ENCODE peak calls at places on chromosome 11, in seven cellular contexts. One of them, this sample, is unnamed.

GRCh38 chr11:107591446-107592236 is 694 bp downstream of the ELMOD1 start:
- DNase-seq in tibial artery: no peak
- DNase-seq in A549: peak; percentile 10
- DNase-seq in neural progenitor cell: peak; percentile 68
- DNase-seq in iPS DF 6.9: no peak
- DNase-seq in neuronal stem cell: peak; percentile 29
- DNase-seq in lower lobe of right lung: no peak
- DNase-seq in this sample: peak; percentile 72

GRCh38 chr11:2690596-2691354 is 9.0 kb downstream of the KCNQ1OT1 start:
- DNase-seq in tibial artery: peak; percentile 11
- DNase-seq in A549: no peak
- DNase-seq in neural progenitor cell: no peak
- DNase-seq in iPS DF 6.9: no peak
- DNase-seq in neuronal stem cell: no peak
- DNase-seq in lower lobe of right lung: no peak
- DNase-seq in this sample: no peak

GRCh38 chr11:129374081-129374992 is 1.3 kb upstream of the BARX2 start:
- DNase-seq in tibial artery: no peak
- DNase-seq in A549: no peak
- DNase-seq in neural progenitor cell: peak; percentile 58
- DNase-seq in iPS DF 6.9: no peak
- DNase-seq in neuronal stem cell: peak; percentile 24
- DNase-seq in lower lobe of right lung: no peak
- DNase-seq in this sample: no peak

GRCh38 chr11:82718307-82718706 is 15.4 kb downstream of the FAM181B start:
- DNase-seq in tibial artery: no peak
- DNase-seq in A549: peak; percentile 61
- DNase-seq in neural progenitor cell: peak; percentile 80
- DNase-seq in iPS DF 6.9: no peak
- DNase-seq in neuronal stem cell: peak; percentile 57
- DNase-seq in lower lobe of right lung: no peak
- DNase-seq in this sample: no peak

GRCh38 chr11:10398525-10398924 is 56.5 kb upstream of the AMPD3 start:
- DNase-seq in tibial artery: no peak
- DNase-seq in A549: no peak
- DNase-seq in neural progenitor cell: no peak
- DNase-seq in iPS DF 6.9: no peak
- DNase-seq in neuronal stem cell: no peak
- DNase-seq in lower lobe of right lung: peak; percentile 52
- DNase-seq in this sample: peak; percentile 81

GRCh38 chr11:107494036-107494435 is 36.4 kb upstream of the CWF19L2 start:
- DNase-seq in tibial artery: no peak
- DNase-seq in A549: no peak
- DNase-seq in neural progenitor cell: no peak
- DNase-seq in iPS DF 6.9: no peak
- DNase-seq in neuronal stem cell: no peak
- DNase-seq in lower lobe of right lung: no peak
- DNase-seq in this sample: no peak

GRCh38 chr11:94794287-94795168 is 26.4 kb downstream of the AMOTL1 start:
- DNase-seq in tibial artery: peak; percentile 72
- DNase-seq in A549: no peak
- DNase-seq in neural progenitor cell: no peak
- DNase-seq in iPS DF 6.9: no peak
- DNase-seq in neuronal stem cell: no peak
- DNase-seq in lower lobe of right lung: peak; percentile 66
- DNase-seq in this sample: no peak

GRCh38 chr11:76658231-76658630 is 12.3 kb downstream of the LRRC32 start:
- DNase-seq in tibial artery: peak; percentile 50
- DNase-seq in A549: no peak
- DNase-seq in neural progenitor cell: no peak
- DNase-seq in iPS DF 6.9: no peak
- DNase-seq in neuronal stem cell: no peak
- DNase-seq in lower lobe of right lung: no peak
- DNase-seq in this sample: no peak

GRCh38 chr11:37786214-37786755 is 1188.2 kb upstream of the RAG2 start:
- DNase-seq in tibial artery: no peak
- DNase-seq in A549: no peak
- DNase-seq in neural progenitor cell: no peak
- DNase-seq in iPS DF 6.9: no peak
- DNase-seq in neuronal stem cell: no peak
- DNase-seq in lower lobe of right lung: no peak
- DNase-seq in this sample: no peak

GRCh38 chr11:69010964-69011623 is 2.0 kb downstream of the MRGPRF start:
- DNase-seq in tibial artery: peak; percentile 93
- DNase-seq in A549: no peak
- DNase-seq in neural progenitor cell: peak; percentile 91
- DNase-seq in iPS DF 6.9: no peak
- DNase-seq in neuronal stem cell: peak; percentile 67
- DNase-seq in lower lobe of right lung: peak; percentile 63
- DNase-seq in this sample: peak; percentile 83

GRCh38 chr11:36229091-36229490 is 60.1 kb downstream of the COMMD9 start:
- DNase-seq in tibial artery: no peak
- DNase-seq in A549: no peak
- DNase-seq in neural progenitor cell: no peak
- DNase-seq in iPS DF 6.9: no peak
- DNase-seq in neuronal stem cell: no peak
- DNase-seq in lower lobe of right lung: no peak
- DNase-seq in this sample: no peak

GRCh38 chr11:36234825-36235224 is 54.4 kb downstream of the COMMD9 start:
- DNase-seq in tibial artery: no peak
- DNase-seq in A549: no peak
- DNase-seq in neural progenitor cell: no peak
- DNase-seq in iPS DF 6.9: no peak
- DNase-seq in neuronal stem cell: no peak
- DNase-seq in lower lobe of right lung: no peak
- DNase-seq in this sample: no peak

GRCh38 chr11:36233226-36233625 is 56.0 kb downstream of the COMMD9 start:
- DNase-seq in tibial artery: no peak
- DNase-seq in A549: no peak
- DNase-seq in neural progenitor cell: no peak
- DNase-seq in iPS DF 6.9: no peak
- DNase-seq in neuronal stem cell: no peak
- DNase-seq in lower lobe of right lung: no peak
- DNase-seq in this sample: no peak

GRCh38 chr11:36228689-36229088 is 60.5 kb downstream of the COMMD9 start:
- DNase-seq in tibial artery: peak; percentile 69
- DNase-seq in A549: no peak
- DNase-seq in neural progenitor cell: no peak
- DNase-seq in iPS DF 6.9: no peak
- DNase-seq in neuronal stem cell: no peak
- DNase-seq in lower lobe of right lung: no peak
- DNase-seq in this sample: no peak

DNA sequence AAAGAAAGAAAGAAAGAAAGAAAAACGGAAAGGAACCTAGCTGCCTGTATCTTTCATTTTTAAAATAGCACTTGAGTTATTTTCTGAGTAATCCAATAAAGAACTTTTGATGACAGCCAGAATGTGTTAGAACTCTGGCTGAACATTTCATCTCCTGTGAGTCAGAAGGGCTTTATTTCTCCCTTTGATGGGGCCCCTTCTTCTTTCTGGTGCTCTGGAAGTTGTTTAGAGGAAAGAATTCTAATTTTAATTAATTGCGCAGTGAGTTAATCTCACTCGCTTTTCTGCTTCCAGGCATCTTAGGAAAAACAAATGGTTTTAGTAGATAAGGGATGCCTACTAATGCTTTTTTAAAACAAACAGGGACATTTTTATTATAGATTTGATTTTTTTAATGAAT is 57.9 kb downstream of the COMMD9 start:
- DNase-seq in tibial artery: no peak
- DNase-seq in A549: no peak
- DNase-seq in neural progenitor cell: no peak
- DNase-seq in iPS DF 6.9: no peak
- DNase-seq in neuronal stem cell: no peak
- DNase-seq in lower lobe of right lung: no peak
- DNase-seq in this sample: no peak
- H3K4me3 ChIP-seq in tibial artery: no peak overlapping the region
- H3K4me3 ChIP-seq in A549: no peak overlapping the region
- H3K4me3 ChIP-seq in neural progenitor cell: no peak overlapping the region
- H3K4me3 ChIP-seq in iPS DF 6.9: no peak overlapping the region
- H3K4me3 ChIP-seq in neuronal stem cell: no peak overlapping the region
- H3K4me3 ChIP-seq in lower lobe of right lung: no peak overlapping the region
- H3K4me3 ChIP-seq in this sample: no peak overlapping the region

GRCh38 chr11:75317446-75318122 is 33.9 kb downstream of the ARRB1 start:
- DNase-seq in tibial artery: no peak
- DNase-seq in A549: no peak
- DNase-seq in neural progenitor cell: no peak
- DNase-seq in iPS DF 6.9: no peak
- DNase-seq in neuronal stem cell: no peak
- DNase-seq in lower lobe of right lung: peak; percentile 32
- DNase-seq in this sample: no peak
- H3K27ac ChIP-seq in tibial artery: no peak overlapping the region
- H3K27ac ChIP-seq in A549: no peak overlapping the region
- H3K27ac ChIP-seq in neural progenitor cell: no peak overlapping the region
- H3K27ac ChIP-seq in iPS DF 6.9: no peak overlapping the region
- H3K27ac ChIP-seq in neuronal stem cell: no peak overlapping the region
- H3K27ac ChIP-seq in lower lobe of right lung: peak overlapping the region; percentile 2
- H3K27ac ChIP-seq in this sample: no peak overlapping the region

GRCh38 chr11:123559418-123559817 is 95.0 kb downstream of the SCN3B start:
- DNase-seq in tibial artery: no peak
- DNase-seq in A549: no peak
- DNase-seq in neural progenitor cell: peak; percentile 15
- DNase-seq in iPS DF 6.9: no peak
- DNase-seq in neuronal stem cell: no peak
- DNase-seq in lower lobe of right lung: no peak
- DNase-seq in this sample: no peak
- H3K4me3 ChIP-seq in tibial artery: peak overlapping the region; percentile 36
- H3K4me3 ChIP-seq in A549: no peak overlapping the region
- H3K4me3 ChIP-seq in neural progenitor cell: no peak overlapping the region
- H3K4me3 ChIP-seq in iPS DF 6.9: no peak overlapping the region
- H3K4me3 ChIP-seq in neuronal stem cell: no peak overlapping the region
- H3K4me3 ChIP-seq in lower lobe of right lung: peak overlapping the region; percentile 41
- H3K4me3 ChIP-seq in this sample: peak overlapping the region; percentile 21

GRCh38 chr11:19587979-19588378 is 124.7 kb upstream of the NAV2 start:
- DNase-seq in tibial artery: no peak
- DNase-seq in A549: no peak
- DNase-seq in neural progenitor cell: no peak
- DNase-seq in iPS DF 6.9: no peak
- DNase-seq in neuronal stem cell: no peak
- DNase-seq in lower lobe of right lung: no peak
- DNase-seq in this sample: no peak
- H3K27ac ChIP-seq in tibial artery: no peak overlapping the region
- H3K27ac ChIP-seq in A549: no peak overlapping the region
- H3K27ac ChIP-seq in neural progenitor cell: no peak overlapping the region
- H3K27ac ChIP-seq in iPS DF 6.9: no peak overlapping the region
- H3K27ac ChIP-seq in neuronal stem cell: no peak overlapping the region
- H3K27ac ChIP-seq in lower lobe of right lung: no peak overlapping the region
- H3K27ac ChIP-seq in this sample: no peak overlapping the region

GRCh38 chr11:115656684-115657083 is 152.5 kb upstream of the CADM1 start:
- DNase-seq in tibial artery: no peak
- DNase-seq in A549: no peak
- DNase-seq in neural progenitor cell: no peak
- DNase-seq in iPS DF 6.9: no peak
- DNase-seq in neuronal stem cell: no peak
- DNase-seq in lower lobe of right lung: no peak
- DNase-seq in this sample: no peak

GRCh38 chr11:115656041-115656440 is 151.8 kb upstream of the CADM1 start:
- DNase-seq in tibial artery: no peak
- DNase-seq in A549: no peak
- DNase-seq in neural progenitor cell: no peak
- DNase-seq in iPS DF 6.9: no peak
- DNase-seq in neuronal stem cell: no peak
- DNase-seq in lower lobe of right lung: no peak
- DNase-seq in this sample: no peak

GRCh38 chr11:115657586-115657985 is 153.4 kb upstream of the CADM1 start:
- DNase-seq in tibial artery: no peak
- DNase-seq in A549: no peak
- DNase-seq in neural progenitor cell: no peak
- DNase-seq in iPS DF 6.9: no peak
- DNase-seq in neuronal stem cell: no peak
- DNase-seq in lower lobe of right lung: no peak
- DNase-seq in this sample: no peak

GRCh38 chr11:115660072-115660805 is 156.0 kb upstream of the CADM1 start:
- DNase-seq in tibial artery: no peak
- DNase-seq in A549: no peak
- DNase-seq in neural progenitor cell: peak; percentile 62
- DNase-seq in iPS DF 6.9: no peak
- DNase-seq in neuronal stem cell: no peak
- DNase-seq in lower lobe of right lung: no peak
- DNase-seq in this sample: no peak

GRCh38 chr11:115659061-115659963 is 155.1 kb upstream of the CADM1 start:
- DNase-seq in tibial artery: no peak
- DNase-seq in A549: no peak
- DNase-seq in neural progenitor cell: peak; percentile 67
- DNase-seq in iPS DF 6.9: no peak
- DNase-seq in neuronal stem cell: no peak
- DNase-seq in lower lobe of right lung: peak; percentile 57
- DNase-seq in this sample: no peak
- H3K4me3 ChIP-seq in tibial artery: peak overlapping the region; percentile 24
- H3K4me3 ChIP-seq in A549: no peak overlapping the region
- H3K4me3 ChIP-seq in neural progenitor cell: peak overlapping the region; percentile 56
- H3K4me3 ChIP-seq in iPS DF 6.9: peak overlapping the region; percentile 17
- H3K4me3 ChIP-seq in neuronal stem cell: peak overlapping the region; percentile 74
- H3K4me3 ChIP-seq in lower lobe of right lung: peak overlapping the region; percentile 36
- H3K4me3 ChIP-seq in this sample: no peak overlapping the region

GRCh38 chr11:117219001-117219400 is 12.9 kb downstream of the PCSK7 start:
- DNase-seq in tibial artery: peak; percentile 65
- DNase-seq in A549: no peak
- DNase-seq in neural progenitor cell: no peak
- DNase-seq in iPS DF 6.9: no peak
- DNase-seq in neuronal stem cell: no peak
- DNase-seq in lower lobe of right lung: no peak
- DNase-seq in this sample: no peak
- H3K27ac ChIP-seq in tibial artery: peak overlapping the region; percentile 91
- H3K27ac ChIP-seq in A549: no peak overlapping the region
- H3K27ac ChIP-seq in neural progenitor cell: no peak overlapping the region
- H3K27ac ChIP-seq in iPS DF 6.9: no peak overlapping the region
- H3K27ac ChIP-seq in neuronal stem cell: no peak overlapping the region
- H3K27ac ChIP-seq in lower lobe of right lung: no peak overlapping the region
- H3K27ac ChIP-seq in this sample: no peak overlapping the region

DNA sequence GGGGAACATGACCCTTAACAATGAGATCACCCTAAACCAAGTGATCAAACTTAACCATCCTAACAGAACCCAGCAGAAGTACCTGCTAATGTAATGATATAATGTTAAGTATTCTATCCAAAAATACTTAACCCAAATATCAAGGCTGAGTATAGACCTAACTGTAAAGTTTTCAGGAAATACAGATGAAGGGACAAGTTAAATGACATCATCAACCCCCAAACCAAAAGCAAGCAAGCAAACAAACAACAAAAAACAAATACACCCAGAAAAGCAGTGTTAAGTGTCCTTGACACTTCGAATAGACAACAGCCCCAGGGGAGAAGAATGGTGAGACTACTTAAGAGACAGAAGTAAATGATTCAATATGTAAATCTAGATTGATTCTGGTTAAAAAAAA is 2.7 kb downstream of the CSTF3 start:
- DNase-seq in tibial artery: no peak
- DNase-seq in A549: no peak
- DNase-seq in neural progenitor cell: no peak
- DNase-seq in iPS DF 6.9: no peak
- DNase-seq in neuronal stem cell: no peak
- DNase-seq in lower lobe of right lung: no peak
- DNase-seq in this sample: no peak
- H3K4me3 ChIP-seq in tibial artery: no peak overlapping the region
- H3K4me3 ChIP-seq in A549: no peak overlapping the region
- H3K4me3 ChIP-seq in neural progenitor cell: peak overlapping the region; percentile 89
- H3K4me3 ChIP-seq in iPS DF 6.9: no peak overlapping the region
- H3K4me3 ChIP-seq in neuronal stem cell: no peak overlapping the region
- H3K4me3 ChIP-seq in lower lobe of right lung: no peak overlapping the region
- H3K4me3 ChIP-seq in this sample: no peak overlapping the region

This sample was measured in left lung.